ENCODE peak calls at places on chromosomes 16 and 17, in ten cellular contexts. One of them, this sample, is unnamed.

GRCh38 chr17:66233023-66233753 is 4.0 kb upstream of the APOH start:
- DNase-seq in upper lobe of left lung: no peak
- DNase-seq in neural progenitor cell: no peak
- DNase-seq in astrocyte: no peak
- DNase-seq in uterus: no peak
- DNase-seq in PC-3: no peak
- DNase-seq in left ventricle myocardium inferior: no peak
- DNase-seq in CD8-positive, alpha-beta T cell: no peak
- DNase-seq in choroid plexus epithelial cell: no peak
- DNase-seq in effector memory CD4-positive, alpha-beta T cell: no peak
- DNase-seq in this sample: no peak

GRCh38 chr17:30343741-30344140 is 9.9 kb upstream of the TMIGD1 start:
- DNase-seq in astrocyte: no peak
- DNase-seq in neural progenitor cell: no peak
- DNase-seq in uterus: no peak
- DNase-seq in left ventricle myocardium inferior: no peak
- DNase-seq in CD8-positive, alpha-beta T cell: no peak
- DNase-seq in upper lobe of left lung: no peak
- DNase-seq in choroid plexus epithelial cell: no peak
- DNase-seq in effector memory CD4-positive, alpha-beta T cell: no peak
- DNase-seq in PC-3: no peak
- DNase-seq in this sample: no peak

GRCh38 chr17:39462644-39463375 is 1.5 kb downstream of the CDK12 start:
- DNase-seq in left ventricle myocardium inferior: no peak
- DNase-seq in effector memory CD4-positive, alpha-beta T cell: no peak
- DNase-seq in astrocyte: peak
- DNase-seq in CD8-positive, alpha-beta T cell: no peak
- DNase-seq in uterus: no peak
- DNase-seq in neural progenitor cell: peak
- DNase-seq in PC-3: no peak
- DNase-seq in choroid plexus epithelial cell: peak
- DNase-seq in upper lobe of left lung: no peak
- DNase-seq in this sample: peak

GRCh38 chr16:48583075-48584065 is 26.6 kb downstream of the N4BP1 start:
- DNase-seq in PC-3: no peak
- DNase-seq in uterus: no peak
- DNase-seq in CD8-positive, alpha-beta T cell: no peak
- DNase-seq in left ventricle myocardium inferior: no peak
- DNase-seq in effector memory CD4-positive, alpha-beta T cell: no peak
- DNase-seq in upper lobe of left lung: no peak
- DNase-seq in choroid plexus epithelial cell: no peak
- DNase-seq in neural progenitor cell: no peak
- DNase-seq in astrocyte: peak
- DNase-seq in this sample: no peak

GRCh38 chr16:84836967-84837366 is 17.2 kb downstream of the CRISPLD2 start:
- DNase-seq in choroid plexus epithelial cell: no peak
- DNase-seq in uterus: no peak
- DNase-seq in upper lobe of left lung: no peak
- DNase-seq in astrocyte: no peak
- DNase-seq in PC-3: no peak
- DNase-seq in left ventricle myocardium inferior: no peak
- DNase-seq in effector memory CD4-positive, alpha-beta T cell: no peak
- DNase-seq in neural progenitor cell: no peak
- DNase-seq in CD8-positive, alpha-beta T cell: no peak
- DNase-seq in this sample: no peak

GRCh38 chr17:74325743-74326379 is at the start of gene KIF19:
- DNase-seq in left ventricle myocardium inferior: peak
- DNase-seq in uterus: no peak
- DNase-seq in upper lobe of left lung: peak
- DNase-seq in neural progenitor cell: peak
- DNase-seq in PC-3: no peak
- DNase-seq in effector memory CD4-positive, alpha-beta T cell: peak
- DNase-seq in choroid plexus epithelial cell: no peak
- DNase-seq in CD8-positive, alpha-beta T cell: peak
- DNase-seq in astrocyte: no peak
- DNase-seq in this sample: peak

GRCh38 chr17:78342438-78343098 is 17.3 kb downstream of the SOCS3 start:
- DNase-seq in CD8-positive, alpha-beta T cell: no peak
- DNase-seq in PC-3: peak
- DNase-seq in left ventricle myocardium inferior: peak
- DNase-seq in astrocyte: peak
- DNase-seq in effector memory CD4-positive, alpha-beta T cell: no peak
- DNase-seq in uterus: peak
- DNase-seq in upper lobe of left lung: no peak
- DNase-seq in choroid plexus epithelial cell: peak
- DNase-seq in neural progenitor cell: no peak
- DNase-seq in this sample: no peak

GRCh38 chr17:74566132-74566753 is 1.1 kb downstream of the CD300H start:
- DNase-seq in uterus: no peak
- DNase-seq in astrocyte: peak
- DNase-seq in effector memory CD4-positive, alpha-beta T cell: no peak
- DNase-seq in PC-3: peak
- DNase-seq in upper lobe of left lung: no peak
- DNase-seq in left ventricle myocardium inferior: no peak
- DNase-seq in neural progenitor cell: peak
- DNase-seq in CD8-positive, alpha-beta T cell: peak
- DNase-seq in choroid plexus epithelial cell: peak
- DNase-seq in this sample: peak

GRCh38 chr17:43212641-43213490 is 1.2 kb downstream of the TMEM106A start:
- DNase-seq in CD8-positive, alpha-beta T cell: no peak
- DNase-seq in choroid plexus epithelial cell: peak
- DNase-seq in PC-3: no peak
- DNase-seq in neural progenitor cell: no peak
- DNase-seq in upper lobe of left lung: no peak
- DNase-seq in effector memory CD4-positive, alpha-beta T cell: no peak
- DNase-seq in uterus: no peak
- DNase-seq in astrocyte: no peak
- DNase-seq in left ventricle myocardium inferior: no peak
- DNase-seq in this sample: peak

GRCh38 chr16:23597003-23597756 is 1.1 kb upstream of the NDUFAB1 start:
- DNase-seq in left ventricle myocardium inferior: peak
- DNase-seq in neural progenitor cell: peak
- DNase-seq in choroid plexus epithelial cell: peak
- DNase-seq in CD8-positive, alpha-beta T cell: no peak
- DNase-seq in effector memory CD4-positive, alpha-beta T cell: no peak
- DNase-seq in astrocyte: no peak
- DNase-seq in upper lobe of left lung: no peak
- DNase-seq in PC-3: peak
- DNase-seq in uterus: no peak
- DNase-seq in this sample: no peak

GRCh38 chr17:29113334-29113733 is 66.9 kb downstream of the MYO18A start:
- DNase-seq in PC-3: no peak
- DNase-seq in CD8-positive, alpha-beta T cell: no peak
- DNase-seq in upper lobe of left lung: no peak
- DNase-seq in neural progenitor cell: peak
- DNase-seq in uterus: no peak
- DNase-seq in effector memory CD4-positive, alpha-beta T cell: no peak
- DNase-seq in choroid plexus epithelial cell: no peak
- DNase-seq in astrocyte: no peak
- DNase-seq in left ventricle myocardium inferior: no peak
- DNase-seq in this sample: no peak

GRCh38 chr17:67474081-67474661 is 97.1 kb downstream of the PITPNC1 start:
- DNase-seq in CD8-positive, alpha-beta T cell: peak
- DNase-seq in choroid plexus epithelial cell: peak
- DNase-seq in uterus: peak
- DNase-seq in upper lobe of left lung: no peak
- DNase-seq in PC-3: no peak
- DNase-seq in left ventricle myocardium inferior: peak
- DNase-seq in effector memory CD4-positive, alpha-beta T cell: no peak
- DNase-seq in astrocyte: peak
- DNase-seq in neural progenitor cell: peak
- DNase-seq in this sample: no peak

GRCh38 chr16:23967775-23968571 is 132.2 kb downstream of the PRKCB start:
- DNase-seq in upper lobe of left lung: no peak
- DNase-seq in left ventricle myocardium inferior: no peak
- DNase-seq in effector memory CD4-positive, alpha-beta T cell: no peak
- DNase-seq in astrocyte: no peak
- DNase-seq in neural progenitor cell: no peak
- DNase-seq in PC-3: no peak
- DNase-seq in CD8-positive, alpha-beta T cell: no peak
- DNase-seq in choroid plexus epithelial cell: no peak
- DNase-seq in uterus: no peak
- DNase-seq in this sample: no peak

GRCh38 chr17:19510903-19511302 is 22.8 kb upstream of the SLC47A1 start:
- DNase-seq in CD8-positive, alpha-beta T cell: no peak
- DNase-seq in PC-3: no peak
- DNase-seq in upper lobe of left lung: peak
- DNase-seq in astrocyte: no peak
- DNase-seq in neural progenitor cell: no peak
- DNase-seq in left ventricle myocardium inferior: no peak
- DNase-seq in choroid plexus epithelial cell: no peak
- DNase-seq in uterus: peak
- DNase-seq in effector memory CD4-positive, alpha-beta T cell: no peak
- DNase-seq in this sample: no peak

GRCh38 chr17:12664894-12665262 is 812 bp upstream of the MYOCD start:
- DNase-seq in left ventricle myocardium inferior: no peak
- DNase-seq in upper lobe of left lung: no peak
- DNase-seq in astrocyte: no peak
- DNase-seq in effector memory CD4-positive, alpha-beta T cell: no peak
- DNase-seq in CD8-positive, alpha-beta T cell: no peak
- DNase-seq in neural progenitor cell: peak
- DNase-seq in choroid plexus epithelial cell: no peak
- DNase-seq in PC-3: no peak
- DNase-seq in uterus: no peak
- DNase-seq in this sample: no peak
- H3K4me3 ChIP-seq in left ventricle myocardium inferior: peak
- H3K4me3 ChIP-seq in upper lobe of left lung: peak
- H3K4me3 ChIP-seq in astrocyte: peak
- H3K4me3 ChIP-seq in effector memory CD4-positive, alpha-beta T cell: no peak
- H3K4me3 ChIP-seq in CD8-positive, alpha-beta T cell: no peak
- H3K4me3 ChIP-seq in neural progenitor cell: peak
- H3K4me3 ChIP-seq in choroid plexus epithelial cell: peak
- H3K4me3 ChIP-seq in PC-3: peak
- H3K4me3 ChIP-seq in uterus: peak
- H3K4me3 ChIP-seq in this sample: peak

GRCh38 chr16:4922721-4923342 is 14.1 kb downstream of the PPL start:
- DNase-seq in CD8-positive, alpha-beta T cell: no peak
- DNase-seq in astrocyte: no peak
- DNase-seq in upper lobe of left lung: no peak
- DNase-seq in uterus: no peak
- DNase-seq in PC-3: no peak
- DNase-seq in effector memory CD4-positive, alpha-beta T cell: no peak
- DNase-seq in choroid plexus epithelial cell: no peak
- DNase-seq in left ventricle myocardium inferior: no peak
- DNase-seq in neural progenitor cell: no peak
- DNase-seq in this sample: no peak
- H3K4me3 ChIP-seq in CD8-positive, alpha-beta T cell: no peak
- H3K4me3 ChIP-seq in astrocyte: no peak
- H3K4me3 ChIP-seq in upper lobe of left lung: no peak
- H3K4me3 ChIP-seq in uterus: no peak
- H3K4me3 ChIP-seq in PC-3: no peak
- H3K4me3 ChIP-seq in effector memory CD4-positive, alpha-beta T cell: no peak
- H3K4me3 ChIP-seq in choroid plexus epithelial cell: no peak
- H3K4me3 ChIP-seq in left ventricle myocardium inferior: no peak
- H3K4me3 ChIP-seq in neural progenitor cell: no peak
- H3K4me3 ChIP-seq in this sample: no peak

GRCh38 chr16:66261826-66262225 is 104.7 kb upstream of the CDH5 start:
- DNase-seq in uterus: no peak
- DNase-seq in PC-3: no peak
- DNase-seq in effector memory CD4-positive, alpha-beta T cell: no peak
- DNase-seq in upper lobe of left lung: no peak
- DNase-seq in astrocyte: no peak
- DNase-seq in neural progenitor cell: no peak
- DNase-seq in CD8-positive, alpha-beta T cell: no peak
- DNase-seq in choroid plexus epithelial cell: no peak
- DNase-seq in left ventricle myocardium inferior: no peak
- DNase-seq in this sample: no peak

GRCh38 chr16:66262253-66263167 is 104.0 kb upstream of the CDH5 start:
- DNase-seq in PC-3: no peak
- DNase-seq in CD8-positive, alpha-beta T cell: no peak
- DNase-seq in left ventricle myocardium inferior: peak
- DNase-seq in astrocyte: peak
- DNase-seq in effector memory CD4-positive, alpha-beta T cell: no peak
- DNase-seq in uterus: peak
- DNase-seq in choroid plexus epithelial cell: peak
- DNase-seq in neural progenitor cell: no peak
- DNase-seq in upper lobe of left lung: no peak
- DNase-seq in this sample: no peak

GRCh38 chr16:66263168-66263972 is 103.1 kb upstream of the CDH5 start:
- DNase-seq in left ventricle myocardium inferior: no peak
- DNase-seq in neural progenitor cell: peak
- DNase-seq in PC-3: no peak
- DNase-seq in uterus: no peak
- DNase-seq in effector memory CD4-positive, alpha-beta T cell: no peak
- DNase-seq in astrocyte: no peak
- DNase-seq in upper lobe of left lung: no peak
- DNase-seq in choroid plexus epithelial cell: no peak
- DNase-seq in CD8-positive, alpha-beta T cell: no peak
- DNase-seq in this sample: no peak

GRCh38 chr16:66258916-66259845 is 107.3 kb upstream of the CDH5 start:
- DNase-seq in astrocyte: no peak
- DNase-seq in upper lobe of left lung: no peak
- DNase-seq in CD8-positive, alpha-beta T cell: no peak
- DNase-seq in uterus: peak
- DNase-seq in left ventricle myocardium inferior: no peak
- DNase-seq in choroid plexus epithelial cell: no peak
- DNase-seq in PC-3: no peak
- DNase-seq in effector memory CD4-positive, alpha-beta T cell: no peak
- DNase-seq in neural progenitor cell: no peak
- DNase-seq in this sample: no peak

GRCh38 chr16:66260522-66261290 is 105.8 kb upstream of the CDH5 start:
- DNase-seq in CD8-positive, alpha-beta T cell: no peak
- DNase-seq in choroid plexus epithelial cell: no peak
- DNase-seq in neural progenitor cell: no peak
- DNase-seq in PC-3: no peak
- DNase-seq in astrocyte: no peak
- DNase-seq in upper lobe of left lung: no peak
- DNase-seq in effector memory CD4-positive, alpha-beta T cell: no peak
- DNase-seq in uterus: no peak
- DNase-seq in left ventricle myocardium inferior: no peak
- DNase-seq in this sample: no peak
- H3K4me3 ChIP-seq in CD8-positive, alpha-beta T cell: no peak
- H3K4me3 ChIP-seq in choroid plexus epithelial cell: no peak
- H3K4me3 ChIP-seq in neural progenitor cell: no peak
- H3K4me3 ChIP-seq in PC-3: no peak
- H3K4me3 ChIP-seq in astrocyte: no peak
- H3K4me3 ChIP-seq in upper lobe of left lung: no peak
- H3K4me3 ChIP-seq in effector memory CD4-positive, alpha-beta T cell: no peak
- H3K4me3 ChIP-seq in uterus: no peak
- H3K4me3 ChIP-seq in left ventricle myocardium inferior: no peak
- H3K4me3 ChIP-seq in this sample: no peak

DNA sequence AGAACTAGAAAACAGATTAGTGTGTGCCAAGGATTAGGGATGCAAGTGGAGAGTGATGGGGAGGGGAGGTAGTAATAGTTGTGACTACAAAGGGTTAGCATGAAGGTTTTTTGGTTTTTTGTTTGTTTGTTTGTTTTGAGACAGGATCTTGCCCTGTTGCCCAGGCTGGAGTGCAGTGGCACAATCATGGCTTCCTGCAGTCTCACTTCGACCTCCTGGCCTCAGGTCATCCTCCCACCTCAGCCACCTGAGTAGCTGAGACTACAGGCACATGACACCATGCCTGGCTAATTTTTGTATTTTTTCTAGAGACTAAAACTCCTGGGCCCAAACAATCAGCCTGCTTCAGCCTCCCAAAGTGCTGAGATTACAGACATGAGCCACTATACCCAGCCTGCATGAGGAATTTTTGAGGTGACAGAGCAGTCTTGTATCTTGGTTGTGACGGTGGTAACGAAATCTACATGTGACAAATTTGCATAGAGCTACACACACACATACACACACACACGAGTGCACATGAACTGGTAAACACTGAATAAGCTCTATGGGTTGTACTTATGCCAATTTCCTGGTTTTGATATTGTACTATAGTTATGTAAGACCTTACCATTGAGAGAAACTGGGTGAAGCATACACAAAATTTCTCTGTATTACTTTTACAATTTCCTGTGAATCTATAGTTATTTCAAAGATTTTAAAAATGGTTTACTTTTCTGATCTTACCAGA is 59.6 kb upstream of the TOM1L1 start:
- DNase-seq in left ventricle myocardium inferior: no peak
- DNase-seq in neural progenitor cell: no peak
- DNase-seq in choroid plexus epithelial cell: no peak
- DNase-seq in effector memory CD4-positive, alpha-beta T cell: no peak
- DNase-seq in uterus: no peak
- DNase-seq in CD8-positive, alpha-beta T cell: no peak
- DNase-seq in upper lobe of left lung: no peak
- DNase-seq in PC-3: no peak
- DNase-seq in astrocyte: no peak
- DNase-seq in this sample: no peak
- H3K4me3 ChIP-seq in left ventricle myocardium inferior: no peak
- H3K4me3 ChIP-seq in neural progenitor cell: no peak
- H3K4me3 ChIP-seq in choroid plexus epithelial cell: no peak
- H3K4me3 ChIP-seq in effector memory CD4-positive, alpha-beta T cell: no peak
- H3K4me3 ChIP-seq in uterus: no peak
- H3K4me3 ChIP-seq in CD8-positive, alpha-beta T cell: no peak
- H3K4me3 ChIP-seq in upper lobe of left lung: no peak
- H3K4me3 ChIP-seq in PC-3: no peak
- H3K4me3 ChIP-seq in astrocyte: no peak
- H3K4me3 ChIP-seq in this sample: no peak